ENCODE peak calls at places on chromosome 22, in seven cellular contexts. Z is fibroblast of mammary gland, S is fibroblast of the aortic adventitia, A is A549, G is dorsolateral prefrontal cortex, T is astrocyte of the spinal cord, N is skeletal muscle cell. I is an unnamed sample.

GRCh38 chr22:34841321-34841901 is 224.5 kb upstream of the ISX start:
- DNase-seq in A (no peak), N (no peak), Z (no peak), T (peak), S (no peak), G (no peak), I (no peak)

GRCh38 chr22:48951836-48952235 is 875.8 kb downstream of the BRD1 start:
- DNase-seq in N (no peak), S (no peak), A (no peak), T (no peak), Z (no peak), G (peak), I (no peak)

GRCh38 chr22:26464312-26464711 is 19.3 kb downstream of the HPS4 start:
- DNase-seq in G (no peak), S (peak), Z (peak), T (no peak), A (no peak), N (no peak), I (peak)

GRCh38 chr22:41668971-41669911 is 19.4 kb downstream of the SNU13 start:
- DNase-seq in S (peak), T (peak), A (peak), Z (peak), N (peak), G (no peak), I (peak)

GRCh38 chr22:41544671-41545476 is 604 bp upstream of the POLR3H start:
- DNase-seq in S (no peak), T (no peak), G (no peak), Z (no peak), A (no peak), N (no peak), I (peak)

GRCh38 chr22:42877597-42878340 is 20.7 kb upstream of the ARFGAP3 start:
- DNase-seq in T (no peak), S (no peak), G (no peak), Z (no peak), N (no peak), A (no peak), I (no peak)

GRCh38 chr22:38862375-38863329 is 9.4 kb downstream of the CBX6 start:
- DNase-seq in Z (peak), N (no peak), A (no peak), T (no peak), S (peak), G (no peak), I (no peak)

GRCh38 chr22:50520826-50521453 is 4.5 kb downstream of the SCO2 start:
- DNase-seq in S (no peak), Z (no peak), T (no peak), N (no peak), A (no peak), G (no peak), I (no peak)

GRCh38 chr22:19892249-19892879 is 37.7 kb upstream of the GNB1L start:
- DNase-seq in G (no peak), N (no peak), T (peak), Z (peak), A (no peak), S (no peak), I (no peak)

DNA sequence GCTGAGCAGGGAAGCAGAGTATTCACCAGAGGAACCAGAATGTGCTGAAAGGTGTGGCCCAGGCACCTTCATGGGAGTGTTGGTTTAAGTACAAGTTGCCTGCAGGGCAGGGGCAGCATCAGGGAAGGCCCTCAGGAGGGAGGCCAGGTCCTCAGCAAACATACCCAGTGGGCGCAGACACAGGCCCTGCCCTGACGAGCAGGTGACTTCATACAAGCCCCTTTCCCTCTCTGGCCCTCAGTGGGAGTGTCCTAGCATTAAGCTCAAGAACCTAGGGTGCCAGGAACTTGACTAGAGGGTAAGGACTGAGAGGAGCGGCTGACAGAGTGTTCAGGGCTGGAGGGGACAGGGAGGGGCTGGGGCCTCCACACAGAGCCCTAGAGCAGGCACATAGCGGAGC is 7.5 kb upstream of the CASTOR1 start:
- DNase-seq in Z (no peak), A (no peak), N (no peak), S (no peak), G (no peak), T (no peak), I (no peak)
- H3K4me3 ChIP-seq in Z (no peak), A (no peak), N (no peak), S (no peak), G (no peak), T (no peak), I (no peak)

DNA sequence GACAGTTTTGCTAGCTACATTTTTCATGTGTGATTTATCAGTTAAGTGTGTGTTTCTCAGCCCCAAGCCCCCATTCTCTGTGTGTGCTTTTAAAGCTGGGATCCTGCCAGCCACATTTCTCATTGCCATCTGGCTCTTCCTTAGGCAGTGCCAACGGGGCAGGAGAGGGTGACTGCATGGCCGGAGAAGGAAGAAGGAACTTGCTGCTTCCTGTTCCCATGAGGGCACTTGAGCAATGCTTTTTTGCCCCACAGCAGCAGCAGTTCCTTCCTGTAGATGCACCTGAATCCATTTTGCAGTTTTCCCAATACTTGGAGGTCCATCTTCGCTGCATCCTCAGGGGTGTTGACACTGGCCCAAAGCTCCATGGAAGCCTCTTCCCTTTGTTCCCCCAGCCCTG is 37.5 kb downstream of the TNRC6B start:
- DNase-seq in A (no peak), T (no peak), N (no peak), Z (no peak), S (no peak), G (no peak), I (no peak)
- H3K4me3 ChIP-seq in A (no peak), T (no peak), N (no peak), Z (no peak), S (no peak), G (no peak), I (no peak)

DNA sequence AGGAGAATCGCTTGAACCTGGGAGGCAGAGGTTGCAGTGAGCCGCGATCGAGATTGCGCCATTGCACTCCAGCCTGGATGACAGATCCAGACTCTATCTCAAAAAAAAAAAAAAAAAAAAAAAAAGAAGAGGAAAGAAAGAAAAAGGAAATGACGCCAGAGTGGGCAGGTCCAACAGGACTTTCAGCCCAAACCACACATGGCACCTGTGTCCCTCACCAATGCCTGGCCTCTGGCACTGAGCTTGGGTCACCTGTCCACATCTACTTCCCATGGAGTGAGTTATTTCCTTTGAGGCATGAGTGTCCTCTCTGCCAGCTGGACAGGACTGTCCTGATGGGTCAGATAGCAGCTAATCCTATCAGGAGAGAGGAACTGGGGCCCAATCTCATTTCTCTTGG is 15.2 kb upstream of the GCAT start:
- DNase-seq in T (no peak), N (no peak), A (no peak), G (no peak), S (no peak), Z (no peak), I (no peak)
- H3K4me3 ChIP-seq in T (no peak), N (no peak), A (no peak), G (no peak), S (no peak), Z (no peak), I (no peak)

GRCh38 chr22:31248138-31248745 is 36.1 kb downstream of the LIMK2 start:
- DNase-seq in S (peak), A (no peak), N (peak), G (peak), Z (peak), T (peak), I (peak)
- H3K4me3 ChIP-seq in S (peak), A (no peak), N (peak), G (peak), Z (peak), T (peak), I (peak)